ENCODE peak calls at places on chromosome 6, in five cellular contexts. I is HuH-7.5; W is nucleus accumbens; V is activated naive CD4-positive, alpha-beta T cell; J is BJ. Y is an unnamed sample.

GRCh38 chr6:26383624-26384417 is 913 bp downstream of the BTN2A2 start:
- DNase-seq in I (no peak), W (no peak), V (no peak), J (no peak), Y (peak)

GRCh38 chr6:108755257-108756240 is 92.7 kb upstream of the ARMC2 start:
- DNase-seq in I (no peak), W (no peak), V (no peak), J (no peak), Y (no peak)

GRCh38 chr6:140537834-140538680 is 1163.6 kb upstream of the CITED2 start:
- DNase-seq in I (peak), W (no peak), V (no peak), J (peak), Y (no peak)

GRCh38 chr6:87753131-87753685 is 51.2 kb upstream of the AKIRIN2 start:
- DNase-seq in I (no peak), W (no peak), V (no peak), J (no peak), Y (no peak)

GRCh38 chr6:161918154-161918553 is 644.3 kb upstream of the AGPAT4 start:
- DNase-seq in I (no peak), W (no peak), V (no peak), J (no peak), Y (no peak)

GRCh38 chr6:1796706-1797529 is 187.2 kb downstream of the FOXC1 start:
- DNase-seq in I (no peak), W (no peak), V (no peak), J (no peak), Y (no peak)

GRCh38 chr6:159098636-159099106 is 53.9 kb upstream of the TAGAP start:
- DNase-seq in I (no peak), W (no peak), V (peak), J (no peak), Y (no peak)

GRCh38 chr6:33613794-33614166 is 7.3 kb upstream of the ITPR3 start:
- DNase-seq in I (no peak), W (no peak), V (no peak), J (no peak), Y (no peak)

GRCh38 chr6:37125779-37126553 is 44.0 kb upstream of the PIM1 start:
- DNase-seq in I (no peak), W (no peak), V (no peak), J (no peak), Y (no peak)

GRCh38 chr6:13485923-13486557 is 1.4 kb downstream of the GFOD1 start:
- DNase-seq in I (peak), W (no peak), V (no peak), J (no peak), Y (peak)